ENCODE peak calls at places on chromosomes 16 and 17, in seven cellular contexts. L, N, A, Z, E, M and U are unnamed samples.

GRCh38 chr17:76388966-76389888 is 4.8 kb downstream of the SPHK1 start:
- DNase-seq in E (no peak), L (no peak), Z (peak; percentile 48), M (no peak), A (no peak), N (no peak), U (no peak)

GRCh38 chr16:2232094-2232990 is 3.9 kb upstream of the DNASE1L2 start:
- DNase-seq in E (no peak), L (no peak), A (no peak), N (no peak), Z (no peak), M (no peak), U (no peak)

GRCh38 chr17:10059684-10060211 is 138.7 kb downstream of the GAS7 start:
- DNase-seq in E (no peak), M (peak; percentile 53), Z (peak; percentile 38), L (no peak), A (peak; percentile 54), N (no peak), U (peak; percentile 18)

GRCh38 chr16:74740795-74741304 is 33.8 kb downstream of the FA2H start:
- DNase-seq in Z (peak; percentile 70), L (no peak), A (no peak), E (no peak), N (peak; percentile 43), M (peak; percentile 40), U (peak; percentile 84)

GRCh38 chr17:20008242-20009051 is 712 bp upstream of the SPECC1 start:
- DNase-seq in M (no peak), A (no peak), L (no peak), Z (peak; percentile 49), N (no peak), E (no peak), U (peak; percentile 9)

GRCh38 chr17:41796066-41796895 is 9.8 kb upstream of the JUP start:
- DNase-seq in N (no peak), M (no peak), E (no peak), A (no peak), L (no peak), Z (no peak), U (peak; percentile 22)

GRCh38 chr17:40035162-40035559 is 19.0 kb downstream of the MED24 start:
- DNase-seq in M (peak; percentile 51), L (peak; percentile 7), N (no peak), Z (peak; percentile 65), E (no peak), A (peak; percentile 67), U (no peak)

GRCh38 chr16:86521236-86522197 is 11.2 kb downstream of the FOXF1 start:
- DNase-seq in Z (no peak), L (no peak), N (no peak), E (no peak), A (no peak), M (no peak), U (no peak)

GRCh38 chr16:69754143-69754468 is 620 bp downstream of the NOB1 start:
- DNase-seq in M (no peak), L (no peak), A (no peak), N (no peak), Z (no peak), E (no peak), U (no peak)

GRCh38 chr17:74339537-74340195 is 13.6 kb downstream of the KIF19 start:
- DNase-seq in Z (no peak), E (no peak), L (no peak), M (no peak), A (no peak), N (no peak), U (no peak)

GRCh38 chr17:41003926-41004325 is 4.2 kb upstream of the KRTAP3-2 start:
- DNase-seq in Z (no peak), E (no peak), M (no peak), L (no peak), A (no peak), N (no peak), U (no peak)

GRCh38 chr17:77235370-77236080 is 94.8 kb downstream of the SEC14L1 start:
- DNase-seq in L (peak; percentile 87), E (no peak), M (peak; percentile 98), A (peak; percentile 94), N (no peak), Z (peak; percentile 86), U (peak; percentile 87)

GRCh38 chr16:18832613-18833012 is 31.3 kb upstream of the ARL6IP1 start:
- DNase-seq in E (no peak), N (no peak), M (no peak), Z (no peak), A (no peak), L (no peak), U (no peak)